ENCODE peak calls at places on chromosomes 3 and 15, in ten cellular contexts. I, O, C, R, M, D, W, S, Q and H are unnamed samples.

GRCh38 chr3:632571-633170 is 436.1 kb downstream of the CHL1 start:
- DNase-seq in M (no peak), D (peak; percentile 63), R (peak; percentile 52), C (peak; percentile 70), W (no peak), I (no peak), Q (no peak), O (peak; percentile 73), S (peak; percentile 4), H (peak; percentile 61)

GRCh38 chr3:78988324-78988723 is 779.5 kb downstream of the ROBO1 start:
- DNase-seq in D (no peak), I (no peak), C (peak; percentile 58), S (no peak), W (no peak), R (peak; percentile 28), M (peak; percentile 4), Q (no peak), O (no peak), H (peak; percentile 28)

GRCh38 chr15:99969261-99969960 is 236.2 kb upstream of the LYSMD4 start:
- DNase-seq in I (no peak), M (no peak), W (peak; percentile 37), R (no peak), S (no peak), O (no peak), D (no peak), C (no peak), Q (no peak), H (no peak)

GRCh38 chr15:89364341-89364740 is 29.7 kb upstream of the POLG start:
- DNase-seq in W (no peak), S (no peak), M (no peak), C (no peak), Q (peak; percentile 61), O (no peak), R (no peak), D (no peak), I (no peak), H (no peak)

GRCh38 chr3:113659121-113659531 is 37.3 kb downstream of the USF3 start:
- DNase-seq in O (no peak), Q (no peak), R (no peak), M (no peak), I (no peak), D (no peak), W (no peak), C (no peak), S (no peak), H (no peak)

GRCh38 chr3:113084777-113085176 is 94.0 kb downstream of the GTPBP8 start:
- DNase-seq in C (peak; percentile 33), D (peak; percentile 31), Q (no peak), R (peak; percentile 77), W (no peak), S (no peak), I (peak; percentile 53), O (no peak), M (peak; percentile 32), H (peak; percentile 82)

GRCh38 chr3:86774082-86774691 is 216.8 kb downstream of the VGLL3 start:
- DNase-seq in W (no peak), M (peak; percentile 4), S (no peak), R (peak; percentile 56), I (no peak), O (no peak), Q (no peak), C (peak; percentile 73), D (no peak), H (peak; percentile 75)

GRCh38 chr3:45748068-45748467 is 48.3 kb downstream of the SLC6A20 start:
- DNase-seq in R (no peak), Q (no peak), I (no peak), W (no peak), S (no peak), M (no peak), C (no peak), D (no peak), O (no peak), H (no peak)

GRCh38 chr3:62139957-62140356 is 233.4 kb downstream of the FEZF2 start:
- DNase-seq in I (no peak), S (no peak), D (peak; percentile 63), Q (no peak), O (no peak), W (no peak), M (no peak), C (peak; percentile 86), R (peak; percentile 66), H (peak; percentile 66)

GRCh38 chr3:195054311-195054710 is 216.6 kb downstream of the XXYLT1 start:
- DNase-seq in D (no peak), Q (peak; percentile 10), W (peak; percentile 33), O (no peak), M (no peak), R (no peak), S (no peak), I (no peak), C (no peak), H (no peak)

GRCh38 chr3:179182892-179183291 is 34.7 kb downstream of the PIK3CA start:
- DNase-seq in R (no peak), D (no peak), O (no peak), I (no peak), W (no peak), Q (no peak), M (no peak), S (no peak), C (peak; percentile 38), H (no peak)

GRCh38 chr3:89682556-89682955 is 575.1 kb downstream of the EPHA3 start:
- DNase-seq in D (no peak), C (peak; percentile 30), O (no peak), M (no peak), S (no peak), R (no peak), W (no peak), Q (no peak), I (no peak), H (no peak)

GRCh38 chr15:50458713-50459112 is 34.5 kb downstream of the USP8 start:
- DNase-seq in W (no peak), I (no peak), D (no peak), R (no peak), Q (no peak), C (no peak), O (no peak), M (no peak), S (no peak), H (no peak)

GRCh38 chr3:123448503-123449091 is at the start of gene ADCY5:
- DNase-seq in S (peak; percentile 33), R (peak; percentile 5), O (peak; percentile 19), W (no peak), I (no peak), D (no peak), C (no peak), M (no peak), Q (no peak), H (no peak)

GRCh38 chr3:149273096-149273751 is 51.6 kb upstream of the CP start:
- DNase-seq in W (no peak), D (peak; percentile 70), O (peak; percentile 65), I (peak; percentile 58), M (peak; percentile 84), C (peak; percentile 94), S (peak; percentile 50), Q (no peak), R (peak; percentile 89), H (peak; percentile 79)

GRCh38 chr3:9669720-9670432 is 20.6 kb downstream of the MTMR14 start:
- DNase-seq in I (peak; percentile 14), S (no peak), C (no peak), M (no peak), D (no peak), W (no peak), O (no peak), R (peak; percentile 22), Q (peak; percentile 63), H (no peak)

GRCh38 chr3:16554126-16554525 is 40.6 kb upstream of the RFTN1 start:
- DNase-seq in Q (no peak), M (no peak), W (no peak), C (no peak), D (no peak), I (no peak), R (no peak), S (no peak), O (no peak), H (no peak)

GRCh38 chr3:178270838-178271237 is 265.4 kb upstream of the KCNMB2 start:
- DNase-seq in I (no peak), M (no peak), O (no peak), D (no peak), R (no peak), Q (no peak), W (no peak), C (peak; percentile 22), S (no peak), H (peak; percentile 19)

GRCh38 chr3:50174947-50175524 is 16.4 kb upstream of the GNAT1 start:
- DNase-seq in I (no peak), M (no peak), O (no peak), S (no peak), W (no peak), D (no peak), C (no peak), R (no peak), Q (no peak), H (no peak)
- TF ChIP-seq CTCF in I (no peak), M (no peak), O (no peak), S (no peak), W (no peak), D (no peak), C (no peak), R (no peak), Q (no peak), H (no peak)

DNA sequence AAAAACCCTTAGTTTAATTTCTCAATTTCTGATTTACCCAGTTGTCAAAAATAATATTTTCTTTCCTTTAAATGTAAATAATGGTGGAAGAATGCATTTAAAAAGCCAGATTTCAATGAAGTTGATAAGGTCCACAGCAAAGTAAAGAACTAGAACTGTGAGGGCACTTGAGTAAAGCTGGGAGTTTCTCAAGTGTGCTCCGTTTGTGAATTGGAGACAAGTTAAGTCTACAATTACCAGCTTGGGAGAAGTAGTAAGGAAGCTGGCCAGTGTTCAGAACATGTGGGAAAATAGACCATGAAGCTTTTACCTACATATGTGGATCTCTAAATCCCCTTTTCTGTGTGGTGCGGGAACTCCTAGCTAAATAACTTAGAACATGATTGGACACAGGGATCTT is 239.4 kb downstream of the OXSM start:
- DNase-seq in W (no peak), C (no peak), I (no peak), Q (no peak), R (no peak), D (no peak), M (no peak), S (no peak), O (no peak), H (no peak)
- TF ChIP-seq CTCF in W (no peak), C (no peak), I (no peak), Q (no peak), R (no peak), D (no peak), M (no peak), S (no peak), O (no peak), H (no peak)

GRCh38 chr3:54339608-54340007 is 217.3 kb downstream of the CACNA2D3 start:
- DNase-seq in Q (no peak), I (no peak), R (no peak), C (no peak), M (no peak), S (no peak), O (no peak), D (no peak), W (no peak), H (no peak)
- TF ChIP-seq CTCF in Q (no peak), I (no peak), R (no peak), C (no peak), M (no peak), S (no peak), O (no peak), D (no peak), W (no peak), H (no peak)

DNA sequence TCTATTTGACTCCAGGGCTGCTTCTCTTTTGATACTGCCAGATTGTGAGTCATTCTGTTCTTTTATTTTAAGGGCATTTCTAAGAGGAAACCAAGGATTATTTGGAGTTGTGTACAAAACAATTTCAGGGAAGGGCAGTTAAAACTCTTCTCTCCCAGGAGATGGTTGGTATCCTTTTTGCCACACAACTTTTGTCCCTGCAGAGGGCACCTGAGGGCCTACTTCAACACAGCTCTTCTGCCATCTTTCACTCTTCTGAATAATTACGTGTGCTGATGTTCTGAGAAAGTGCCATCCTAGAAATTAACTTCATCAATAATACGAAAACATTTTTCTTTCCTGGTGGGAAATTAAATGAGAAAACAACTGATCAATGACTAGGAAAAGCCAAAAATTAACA is 75.7 kb upstream of the GADL1 start:
- DNase-seq in O (peak; percentile 9), Q (no peak), R (peak; percentile 1), C (peak; percentile 27), D (no peak), W (no peak), I (no peak), S (no peak), M (peak; percentile 8), H (no peak)
- TF ChIP-seq CTCF in O (no peak), Q (peak; percentile 15), R (peak; percentile 22), C (peak; percentile 27), D (peak; percentile 52), W (peak; percentile 67), I (peak; percentile 16), S (no peak), M (no peak), H (no peak)